ENCODE peak calls at places on chromosomes 11 and 22, in five cellular contexts. One of them, this sample, is unnamed.

GRCh38 chr22:41001722-41002122 is 50.5 kb downstream of the RBX1 start:
- DNase-seq in GM12878: no peak
- DNase-seq in SK-N-SH: no peak
- DNase-seq in HepG2: peak
- DNase-seq in H1: no peak
- DNase-seq in this sample: no peak

GRCh38 chr11:12272821-12273617 is 104.4 kb upstream of the PARVA start:
- DNase-seq in GM12878: no peak
- DNase-seq in SK-N-SH: no peak
- DNase-seq in HepG2: peak
- DNase-seq in H1: no peak
- DNase-seq in this sample: no peak

GRCh38 chr11:45021001-45021400 is 70.3 kb upstream of the TP53I11 start:
- DNase-seq in GM12878: no peak
- DNase-seq in SK-N-SH: no peak
- DNase-seq in HepG2: no peak
- DNase-seq in H1: no peak
- DNase-seq in this sample: no peak

GRCh38 chr22:19801340-19802000 is 40.9 kb downstream of the TBX1 start:
- DNase-seq in GM12878: no peak
- DNase-seq in SK-N-SH: peak
- DNase-seq in HepG2: no peak
- DNase-seq in H1: no peak
- DNase-seq in this sample: no peak

GRCh38 chr11:103601230-103601846 is 435.1 kb upstream of the DDI1 start:
- DNase-seq in GM12878: no peak
- DNase-seq in SK-N-SH: peak
- DNase-seq in HepG2: peak
- DNase-seq in H1: no peak
- DNase-seq in this sample: peak

GRCh38 chr11:92753161-92753560 is 216.3 kb upstream of the MTNR1B start:
- DNase-seq in GM12878: no peak
- DNase-seq in SK-N-SH: no peak
- DNase-seq in HepG2: no peak
- DNase-seq in H1: no peak
- DNase-seq in this sample: no peak

GRCh38 chr11:34105957-34106504 is 602 bp downstream of the NAT10 start:
- DNase-seq in GM12878: no peak
- DNase-seq in SK-N-SH: peak
- DNase-seq in HepG2: peak
- DNase-seq in H1: no peak
- DNase-seq in this sample: peak

GRCh38 chr11:88345408-88345807 is 7.9 kb upstream of the CTSC start:
- DNase-seq in GM12878: no peak
- DNase-seq in SK-N-SH: no peak
- DNase-seq in HepG2: no peak
- DNase-seq in H1: no peak
- DNase-seq in this sample: no peak

GRCh38 chr11:57094206-57094940 is 87.4 kb upstream of the LRRC55 start:
- DNase-seq in GM12878: no peak
- DNase-seq in SK-N-SH: no peak
- DNase-seq in HepG2: no peak
- DNase-seq in H1: no peak
- DNase-seq in this sample: no peak

GRCh38 chr11:102007567-102008437 is 39.4 kb upstream of the CFAP300 start:
- DNase-seq in GM12878: peak
- DNase-seq in SK-N-SH: peak
- DNase-seq in HepG2: peak
- DNase-seq in H1: no peak
- DNase-seq in this sample: peak

GRCh38 chr22:37852418-37852817 is 3.2 kb downstream of the EIF3L start:
- DNase-seq in GM12878: no peak
- DNase-seq in SK-N-SH: no peak
- DNase-seq in HepG2: no peak
- DNase-seq in H1: no peak
- DNase-seq in this sample: no peak

GRCh38 chr11:83836883-83837654 is 550.9 kb upstream of the CCDC90B start:
- DNase-seq in GM12878: peak
- DNase-seq in SK-N-SH: peak
- DNase-seq in HepG2: peak
- DNase-seq in H1: peak
- DNase-seq in this sample: peak

GRCh38 chr22:44571566-44572413 is 73.8 kb upstream of the RTL6 start:
- DNase-seq in GM12878: no peak
- DNase-seq in SK-N-SH: no peak
- DNase-seq in HepG2: no peak
- DNase-seq in H1: no peak
- DNase-seq in this sample: no peak

GRCh38 chr22:37100589-37101127 is 8.9 kb downstream of the TMPRSS6 start:
- DNase-seq in GM12878: no peak
- DNase-seq in SK-N-SH: no peak
- DNase-seq in HepG2: no peak
- DNase-seq in H1: no peak
- DNase-seq in this sample: no peak

GRCh38 chr11:109892321-109892794 is 200.8 kb upstream of the ZC3H12C start:
- DNase-seq in GM12878: no peak
- DNase-seq in SK-N-SH: no peak
- DNase-seq in HepG2: no peak
- DNase-seq in H1: peak
- DNase-seq in this sample: peak

GRCh38 chr22:38006906-38007305 is 22.6 kb upstream of the SOX10 start:
- DNase-seq in GM12878: no peak
- DNase-seq in SK-N-SH: no peak
- DNase-seq in HepG2: no peak
- DNase-seq in H1: no peak
- DNase-seq in this sample: no peak

GRCh38 chr11:15053201-15053685 is 20.1 kb upstream of the CALCB start:
- DNase-seq in GM12878: no peak
- DNase-seq in SK-N-SH: no peak
- DNase-seq in HepG2: no peak
- DNase-seq in H1: no peak
- DNase-seq in this sample: no peak

GRCh38 chr22:44316393-44317162 is 3.8 kb upstream of the SHISAL1 start:
- DNase-seq in GM12878: no peak
- DNase-seq in SK-N-SH: no peak
- DNase-seq in HepG2: no peak
- DNase-seq in H1: no peak
- DNase-seq in this sample: no peak

GRCh38 chr22:29184886-29185575 is 20.7 kb upstream of the EMID1 start:
- DNase-seq in GM12878: no peak
- DNase-seq in SK-N-SH: no peak
- DNase-seq in HepG2: no peak
- DNase-seq in H1: no peak
- DNase-seq in this sample: no peak

GRCh38 chr11:119106564-119107537 is at the start of gene C2CD2L:
- DNase-seq in GM12878: peak
- DNase-seq in SK-N-SH: peak
- DNase-seq in HepG2: peak
- DNase-seq in H1: no peak
- DNase-seq in this sample: peak

GRCh38 chr11:9263840-9264380 is 1.2 kb downstream of the DENND5A start:
- DNase-seq in GM12878: peak
- DNase-seq in SK-N-SH: peak
- DNase-seq in HepG2: peak
- DNase-seq in H1: no peak
- DNase-seq in this sample: no peak
- TF ChIP-seq RAD21 in GM12878: peak
- TF ChIP-seq RAD21 in SK-N-SH: no peak
- TF ChIP-seq RAD21 in HepG2: no peak
- TF ChIP-seq RAD21 in H1: no peak
- TF ChIP-seq RAD21 in this sample: no peak

GRCh38 chr11:123300874-123301695 is 106.0 kb upstream of the CLMP start:
- DNase-seq in GM12878: peak
- DNase-seq in SK-N-SH: no peak
- DNase-seq in HepG2: no peak
- DNase-seq in H1: no peak
- DNase-seq in this sample: peak

GRCh38 chr11:123299721-123300120 is 104.7 kb upstream of the CLMP start:
- DNase-seq in GM12878: no peak
- DNase-seq in SK-N-SH: no peak
- DNase-seq in HepG2: no peak
- DNase-seq in H1: no peak
- DNase-seq in this sample: no peak

GRCh38 chr11:123302751-123303195 is 107.7 kb upstream of the CLMP start:
- DNase-seq in GM12878: peak
- DNase-seq in SK-N-SH: no peak
- DNase-seq in HepG2: no peak
- DNase-seq in H1: no peak
- DNase-seq in this sample: no peak

GRCh38 chr11:123303924-123304323 is 108.9 kb upstream of the CLMP start:
- DNase-seq in GM12878: peak
- DNase-seq in SK-N-SH: no peak
- DNase-seq in HepG2: no peak
- DNase-seq in H1: no peak
- DNase-seq in this sample: no peak

DNA sequence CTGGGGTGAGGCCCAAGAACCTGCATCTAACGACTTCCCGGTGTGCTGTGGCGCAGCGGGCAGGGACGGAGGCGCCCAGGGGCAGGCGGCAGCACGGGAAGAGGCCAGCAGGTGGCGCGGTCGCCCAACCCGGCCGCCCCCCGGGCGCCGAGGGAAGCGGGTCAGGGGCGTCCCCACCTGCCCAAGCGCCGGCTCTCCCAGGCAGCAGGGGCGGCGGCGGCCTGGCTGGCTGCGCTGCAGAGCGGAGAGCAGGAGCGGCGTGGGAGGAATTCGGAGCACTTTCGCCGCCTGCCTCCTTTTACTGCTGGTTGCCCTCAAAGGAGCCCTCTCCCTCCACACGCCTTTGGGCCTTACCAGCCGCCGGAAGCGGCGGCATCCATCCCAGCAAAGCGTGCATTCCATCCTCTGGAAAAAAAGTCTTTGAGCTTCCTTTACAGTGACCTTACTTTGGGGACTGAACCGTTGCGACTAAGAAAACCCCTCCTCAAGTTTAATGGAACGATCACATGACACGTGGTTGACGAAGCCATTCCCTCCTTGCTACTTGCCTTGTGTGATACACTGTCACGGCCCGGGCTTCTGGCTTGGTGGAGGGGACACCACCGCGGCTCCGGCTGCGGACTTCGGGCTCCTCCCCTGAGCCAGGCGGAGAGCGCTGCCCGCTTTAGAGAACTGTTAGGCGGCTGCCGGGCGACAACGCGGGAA is 106.8 kb upstream of the CLMP start:
- DNase-seq in GM12878: peak
- DNase-seq in SK-N-SH: peak
- DNase-seq in HepG2: no peak
- DNase-seq in H1: peak
- DNase-seq in this sample: peak
- TF ChIP-seq GABPA in GM12878: no peak
- TF ChIP-seq GABPA in SK-N-SH: no peak
- TF ChIP-seq GABPA in HepG2: no peak
- TF ChIP-seq GABPA in H1: peak
- TF ChIP-seq GABPA in this sample: no peak

GRCh38 chr11:26993965-26994446 is at the start of gene FIBIN:
- DNase-seq in GM12878: no peak
- DNase-seq in SK-N-SH: no peak
- DNase-seq in HepG2: no peak
- DNase-seq in H1: no peak
- DNase-seq in this sample: no peak

GRCh38 chr11:26992031-26992541 is 1.8 kb upstream of the FIBIN start:
- DNase-seq in GM12878: no peak
- DNase-seq in SK-N-SH: no peak
- DNase-seq in HepG2: no peak
- DNase-seq in H1: no peak
- DNase-seq in this sample: no peak

GRCh38 chr11:26996056-26996455 is 2.1 kb downstream of the FIBIN start:
- DNase-seq in GM12878: no peak
- DNase-seq in SK-N-SH: no peak
- DNase-seq in HepG2: no peak
- DNase-seq in H1: no peak
- DNase-seq in this sample: no peak

DNA sequence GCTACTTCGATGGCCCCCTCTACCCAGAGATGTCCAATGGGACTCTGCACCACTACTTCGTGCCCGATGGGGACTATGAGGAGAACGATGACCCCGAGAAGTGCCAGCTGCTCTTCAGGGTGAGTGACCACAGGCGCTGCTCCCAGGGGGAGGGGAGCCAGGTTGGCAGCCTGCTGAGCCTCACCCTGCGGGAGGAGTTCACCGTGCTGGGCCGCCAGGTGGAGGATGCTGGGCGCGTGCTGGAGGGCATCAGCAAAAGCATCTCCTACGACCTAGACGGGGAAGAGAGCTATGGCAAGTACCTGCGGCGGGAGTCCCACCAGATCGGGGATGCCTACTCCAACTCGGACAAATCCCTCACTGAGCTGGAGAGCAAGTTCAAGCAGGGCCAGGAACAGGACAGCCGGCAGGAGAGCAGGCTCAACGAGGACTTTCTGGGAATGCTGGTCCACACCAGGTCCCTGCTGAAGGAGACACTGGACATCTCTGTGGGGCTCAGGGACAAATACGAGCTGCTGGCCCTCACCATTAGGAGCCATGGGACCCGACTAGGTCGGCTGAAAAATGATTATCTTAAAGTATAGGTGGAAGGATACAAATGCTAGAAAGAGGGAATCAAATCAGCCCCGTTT is 783 bp downstream of the FIBIN start:
- DNase-seq in GM12878: no peak
- DNase-seq in SK-N-SH: no peak
- DNase-seq in HepG2: no peak
- DNase-seq in H1: no peak
- DNase-seq in this sample: no peak
- TF ChIP-seq RAD21 in GM12878: no peak
- TF ChIP-seq RAD21 in SK-N-SH: no peak
- TF ChIP-seq RAD21 in HepG2: no peak
- TF ChIP-seq RAD21 in H1: no peak
- TF ChIP-seq RAD21 in this sample: no peak

GRCh38 chr11:68803766-68804165 is 38.0 kb downstream of the CPT1A start:
- DNase-seq in GM12878: no peak
- DNase-seq in SK-N-SH: no peak
- DNase-seq in HepG2: no peak
- DNase-seq in H1: no peak
- DNase-seq in this sample: no peak

GRCh38 chr11:68792400-68792955 is 41.2 kb upstream of the TESMIN start:
- DNase-seq in GM12878: no peak
- DNase-seq in SK-N-SH: no peak
- DNase-seq in HepG2: no peak
- DNase-seq in H1: no peak
- DNase-seq in this sample: no peak

GRCh38 chr11:68796779-68797178 is 44.9 kb downstream of the CPT1A start:
- DNase-seq in GM12878: no peak
- DNase-seq in SK-N-SH: no peak
- DNase-seq in HepG2: no peak
- DNase-seq in H1: no peak
- DNase-seq in this sample: no peak

DNA sequence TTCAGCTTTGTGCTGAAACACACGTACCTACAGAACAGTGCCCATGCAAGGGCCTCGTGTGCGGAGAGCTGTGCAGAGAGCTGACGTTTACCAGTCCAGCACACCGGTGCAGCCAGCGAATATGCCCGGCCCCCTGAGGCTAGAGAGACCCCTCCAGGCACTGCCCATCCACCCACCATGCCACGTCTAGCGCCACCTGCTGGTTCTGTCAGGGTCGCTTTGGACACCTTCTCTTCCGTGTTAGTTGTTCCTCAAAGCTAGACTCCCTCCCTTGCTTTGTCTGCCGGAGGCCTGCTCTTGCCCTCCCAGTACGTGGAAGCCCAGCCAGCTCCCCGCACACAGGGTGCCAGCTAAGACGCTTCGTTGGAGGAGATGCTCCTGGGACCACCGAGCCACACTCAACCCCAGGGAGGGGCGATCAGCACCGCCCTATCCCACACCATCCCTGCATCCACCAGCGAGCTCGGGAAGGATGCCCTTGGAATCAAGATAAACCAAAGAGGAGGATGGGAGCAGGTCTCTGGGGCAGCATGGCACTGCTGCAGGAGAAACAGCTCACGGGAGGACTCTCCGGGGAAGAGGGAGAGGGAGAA is 43.4 kb downstream of the CPT1A start:
- DNase-seq in GM12878: no peak
- DNase-seq in SK-N-SH: peak
- DNase-seq in HepG2: peak
- DNase-seq in H1: peak
- DNase-seq in this sample: peak
- TF ChIP-seq GABPA in GM12878: no peak
- TF ChIP-seq GABPA in SK-N-SH: no peak
- TF ChIP-seq GABPA in HepG2: no peak
- TF ChIP-seq GABPA in H1: no peak
- TF ChIP-seq GABPA in this sample: no peak

This sample was measured in K562.